ENCODE peak calls at places on chromosome 11, in five cellular contexts. S is Daoy, L is endodermal cell, E is fibroblast of the conjunctiva, P is kidney glomerular epithelial cell. Q is an unnamed sample.

GRCh38 chr11:57567210-57567511 is 311 bp downstream of the UBE2L6 start:
- DNase-seq in L (no peak), S (peak), E (no peak), P (no peak), Q (peak)

GRCh38 chr11:129377739-129378138 is 2.1 kb downstream of the BARX2 start:
- DNase-seq in L (no peak), P (no peak), E (no peak), S (peak), Q (no peak)

GRCh38 chr11:33319965-33320813 is 63.0 kb downstream of the HIPK3 start:
- DNase-seq in E (no peak), L (no peak), S (no peak), P (no peak), Q (no peak)

GRCh38 chr11:106304274-106304673 is 226.8 kb downstream of the AASDHPPT start:
- DNase-seq in E (no peak), L (no peak), S (no peak), P (peak), Q (no peak)

GRCh38 chr11:69540118-69541000 is 58.9 kb downstream of the LINC01488 start:
- DNase-seq in P (no peak), S (peak), L (peak), E (no peak), Q (peak)

GRCh38 chr11:12195773-12196172 is 85.4 kb downstream of the MICAL2 start:
- DNase-seq in P (no peak), S (no peak), L (no peak), E (no peak), Q (no peak)

GRCh38 chr11:17906436-17906835 is 106.4 kb downstream of the SERGEF start:
- DNase-seq in S (peak), E (no peak), L (peak), P (no peak), Q (no peak)

GRCh38 chr11:3107608-3108182 is 50.5 kb upstream of the CARS1 start:
- DNase-seq in S (no peak), P (no peak), L (peak), E (no peak), Q (no peak)

GRCh38 chr11:111561801-111562325 is 21.3 kb downstream of the LAYN start:
- DNase-seq in E (peak), P (peak), L (no peak), S (peak), Q (no peak)

GRCh38 chr11:72696866-72697428 is 22.7 kb upstream of the PDE2A start:
- DNase-seq in L (peak), E (no peak), S (no peak), P (no peak), Q (no peak)

GRCh38 chr11:61139391-61139790 is 21.8 kb downstream of the VPS37C start:
- DNase-seq in E (no peak), S (no peak), L (no peak), P (no peak), Q (no peak)

GRCh38 chr11:94597896-94598295 is 30.7 kb downstream of the PIWIL4 start:
- DNase-seq in E (no peak), L (no peak), P (peak), S (no peak), Q (no peak)

GRCh38 chr11:3942956-3943497 is 87.6 kb downstream of the STIM1 start:
- DNase-seq in P (peak), E (no peak), L (no peak), S (no peak), Q (peak)

GRCh38 chr11:47886096-47886495 is 37.9 kb upstream of the NUP160 start:
- DNase-seq in L (no peak), E (peak), S (no peak), P (no peak), Q (peak)

GRCh38 chr11:13602844-13603243 is 65.6 kb upstream of the FAR1 start:
- DNase-seq in P (no peak), L (peak), E (no peak), S (no peak), Q (no peak)

GRCh38 chr11:64296236-64296635 is 3.9 kb upstream of the CATSPERZ start:
- DNase-seq in P (no peak), E (no peak), L (no peak), S (no peak), Q (no peak)

GRCh38 chr11:110069158-110069737 is 23.9 kb upstream of the ZC3H12C start:
- DNase-seq in L (no peak), S (peak), E (no peak), P (no peak), Q (peak)

GRCh38 chr11:1674194-1674878 is 22.7 kb upstream of the KRTAP5-6 start:
- DNase-seq in L (peak), S (no peak), E (no peak), P (no peak), Q (no peak)

GRCh38 chr11:61695917-61696316 is 15.7 kb downstream of the DAGLA start:
- DNase-seq in E (no peak), P (peak), S (peak), L (peak), Q (peak)

GRCh38 chr11:116731097-116731761 is 41.6 kb downstream of the BUD13 start:
- DNase-seq in L (peak), S (no peak), E (peak), P (no peak), Q (no peak)

GRCh38 chr11:60951909-60952741 is at the start of gene SLC15A3:
- DNase-seq in S (peak), P (no peak), E (no peak), L (peak), Q (peak)

GRCh38 chr11:69167916-69168691 is 12.4 kb downstream of the SMIM38 start:
- DNase-seq in E (no peak), P (no peak), S (no peak), L (no peak), Q (no peak)

GRCh38 chr11:75982309-75982708 is 167.3 kb downstream of the UVRAG start:
- DNase-seq in L (peak), E (no peak), P (no peak), S (no peak), Q (no peak)

GRCh38 chr11:59112494-59112893 is 5.5 kb downstream of the FAM111B start:
- DNase-seq in P (no peak), L (no peak), E (no peak), S (no peak), Q (no peak)

GRCh38 chr11:85822814-85823213 is 11.9 kb upstream of the SYTL2 start:
- DNase-seq in E (no peak), S (peak), P (peak), L (no peak), Q (no peak)

GRCh38 chr11:64523456-64524187 is 67.4 kb upstream of the SLC22A12 start:
- DNase-seq in S (no peak), L (no peak), E (no peak), P (peak), Q (no peak)

GRCh38 chr11:130600616-130601015 is 152.2 kb downstream of the ADAMTS15 start:
- DNase-seq in P (no peak), L (peak), S (no peak), E (no peak), Q (no peak)